ENCODE peak calls at places on chromosome 12, in ten cellular contexts. D is A673, S is fibroblast of mammary gland, K is PC-9, L is WERI-Rb-1, A is AG09309, U is fibroblast of pulmonary artery, W is lower lobe of right lung, F is AG10803, M is lower leg skin. P is an unnamed sample.

GRCh38 chr12:12587878-12588277 is 23.8 kb upstream of the CREBL2 start:
- DNase-seq in D (no peak), S (no peak), K (no peak), L (no peak), A (no peak), U (no peak), W (no peak), F (no peak), M (no peak), P (no peak)

GRCh38 chr12:108839890-108840230 is 17.5 kb downstream of the SSH1 start:
- DNase-seq in D (no peak), S (peak), K (no peak), L (no peak), A (no peak), U (no peak), W (peak), F (no peak), M (no peak), P (no peak)

GRCh38 chr12:18690653-18691052 is 47.2 kb downstream of the PLCZ1 start:
- DNase-seq in D (no peak), S (peak), K (peak), L (no peak), A (peak), U (peak), W (no peak), F (peak), M (no peak), P (no peak)

GRCh38 chr12:84718901-84719300 is 193.7 kb downstream of the SLC6A15 start:
- DNase-seq in D (peak), S (no peak), K (no peak), L (no peak), A (no peak), U (no peak), W (no peak), F (no peak), M (no peak), P (no peak)

GRCh38 chr12:67545298-67545697 is 103.2 kb upstream of the DYRK2 start:
- DNase-seq in D (peak), S (no peak), K (no peak), L (no peak), A (no peak), U (no peak), W (no peak), F (no peak), M (no peak), P (no peak)

GRCh38 chr12:1758887-1759286 is 61.5 kb upstream of the LRTM2 start:
- DNase-seq in D (no peak), S (no peak), K (no peak), L (no peak), A (no peak), U (no peak), W (no peak), F (no peak), M (no peak), P (no peak)

GRCh38 chr12:30725739-30726138 is 29.0 kb downstream of the CAPRIN2 start:
- DNase-seq in D (peak), S (peak), K (no peak), L (no peak), A (peak), U (peak), W (no peak), F (peak), M (no peak), P (peak)

GRCh38 chr12:121124402-121125109 is 8.1 kb upstream of the P2RX7 start:
- DNase-seq in D (peak), S (peak), K (peak), L (no peak), A (peak), U (peak), W (no peak), F (peak), M (peak), P (no peak)

GRCh38 chr12:94649349-94650142 is 811 bp downstream of the TMCC3 start:
- DNase-seq in D (no peak), S (peak), K (peak), L (peak), A (no peak), U (peak), W (peak), F (peak), M (peak), P (no peak)

GRCh38 chr12:27619308-27619707 is 76.9 kb upstream of the REP15 start:
- DNase-seq in D (peak), S (peak), K (peak), L (no peak), A (peak), U (peak), W (no peak), F (peak), M (no peak), P (no peak)

DNA sequence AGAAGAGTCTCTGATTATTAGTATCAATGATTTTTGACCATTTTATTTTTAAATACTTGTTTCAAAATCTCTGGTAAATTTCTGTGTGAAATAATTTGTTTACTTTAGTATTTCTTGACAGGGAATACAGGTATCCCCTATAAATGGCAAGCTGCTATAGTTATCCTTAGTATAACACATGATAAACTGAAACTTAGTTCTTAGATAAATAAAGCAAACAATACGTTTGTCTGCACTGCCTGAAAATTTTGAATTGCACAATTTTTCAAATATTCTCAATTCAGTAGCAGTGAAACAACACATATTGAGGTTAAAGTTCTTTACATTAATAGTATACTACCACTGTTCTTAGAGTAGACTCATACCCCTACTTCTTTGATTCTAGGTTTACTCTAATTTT is 26.9 kb downstream of the CNOT2 start:
- DNase-seq in D (no peak), S (no peak), K (no peak), L (no peak), A (no peak), U (no peak), W (no peak), F (no peak), M (no peak), P (no peak)
- TF ChIP-seq CTCF in D (no peak), S (no peak), K (no peak), L (no peak), A (no peak), U (no peak), W (no peak), F (no peak), M (no peak), P (no peak)

GRCh38 chr12:103783744-103784664 is 57.0 kb downstream of the NT5DC3 start:
- DNase-seq in D (no peak), S (no peak), K (no peak), L (no peak), A (no peak), U (no peak), W (no peak), F (no peak), M (no peak), P (no peak)
- TF ChIP-seq CTCF in D (no peak), S (no peak), K (no peak), L (no peak), A (no peak), U (no peak), W (no peak), F (no peak), M (no peak), P (no peak)

DNA sequence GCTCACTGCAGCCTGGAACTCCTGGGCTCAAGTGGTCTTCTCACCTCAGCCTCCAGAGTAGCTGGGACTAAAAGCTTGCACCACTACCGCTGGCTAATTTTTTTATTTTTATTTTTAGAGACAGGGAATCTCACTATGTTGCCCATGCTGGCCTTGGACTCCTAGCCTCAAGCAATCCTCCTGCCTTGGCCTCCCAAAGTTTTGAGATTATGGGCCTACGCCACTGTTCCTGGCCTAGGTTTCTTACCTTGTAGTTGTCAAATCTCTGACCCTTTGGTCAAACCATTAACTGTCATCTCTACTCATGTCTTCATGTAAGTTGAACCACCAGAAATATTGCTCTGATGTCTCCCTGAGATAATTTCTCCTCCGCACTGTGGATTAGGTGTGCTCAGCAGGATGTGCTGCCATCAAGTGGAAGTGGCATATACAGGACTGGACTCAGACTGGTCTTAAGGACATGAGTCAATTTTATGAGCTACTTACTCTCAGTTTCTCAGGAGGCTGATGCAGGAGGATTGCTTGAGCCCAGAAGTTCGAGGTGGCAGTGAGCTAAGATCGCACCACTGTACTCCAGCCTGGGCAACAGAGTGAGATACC is 28.5 kb downstream of the ACTR6 start:
- DNase-seq in D (peak), S (peak), K (peak), L (peak), A (no peak), U (peak), W (no peak), F (peak), M (no peak), P (no peak)
- TF ChIP-seq CTCF in D (peak), S (peak), K (peak), L (peak), A (no peak), U (peak), W (no peak), F (no peak), M (no peak), P (peak)

GRCh38 chr12:118357327-118358007 is 15.2 kb downstream of the TAOK3 start:
- DNase-seq in D (peak), S (peak), K (no peak), L (no peak), A (no peak), U (peak), W (no peak), F (peak), M (peak), P (no peak)
- TF ChIP-seq CTCF in D (peak), S (no peak), K (no peak), L (no peak), A (no peak), U (no peak), W (peak), F (peak), M (no peak), P (no peak)

DNA sequence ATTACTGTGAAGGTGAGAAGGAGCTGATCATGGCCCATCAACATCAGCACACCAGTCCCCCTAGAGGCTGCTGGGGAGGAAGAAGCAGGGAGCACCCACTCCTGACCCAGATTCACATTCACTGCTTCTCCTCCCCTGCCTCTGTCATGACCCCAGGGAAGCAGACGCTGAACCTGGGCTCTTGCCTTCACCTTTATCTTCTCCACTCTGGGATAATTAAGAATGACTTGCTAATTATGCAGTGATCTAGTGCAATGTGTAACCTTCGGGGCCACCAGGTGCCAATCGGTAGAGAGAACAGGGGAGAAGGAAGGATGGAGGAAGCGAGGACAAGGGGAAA is 44.4 kb upstream of the IQSEC3 start:
- DNase-seq in D (no peak), S (no peak), K (no peak), L (no peak), A (no peak), U (no peak), W (no peak), F (no peak), M (no peak), P (no peak)
- TF ChIP-seq CTCF in D (no peak), S (no peak), K (no peak), L (no peak), A (no peak), U (no peak), W (no peak), F (peak), M (no peak), P (no peak)

GRCh38 chr12:65608319-65608916 is 215.9 kb upstream of the HMGA2 start:
- DNase-seq in D (no peak), S (peak), K (no peak), L (no peak), A (no peak), U (no peak), W (no peak), F (no peak), M (no peak), P (no peak)

GRCh38 chr12:65607271-65607880 is 216.9 kb upstream of the HMGA2 start:
- DNase-seq in D (peak), S (peak), K (peak), L (no peak), A (no peak), U (no peak), W (no peak), F (peak), M (no peak), P (no peak)

GRCh38 chr12:65611396-65611795 is 212.9 kb upstream of the HMGA2 start:
- DNase-seq in D (no peak), S (no peak), K (no peak), L (no peak), A (no peak), U (no peak), W (no peak), F (no peak), M (no peak), P (no peak)

GRCh38 chr12:65612440-65612839 is 211.8 kb upstream of the HMGA2 start:
- DNase-seq in D (no peak), S (peak), K (no peak), L (no peak), A (no peak), U (peak), W (no peak), F (no peak), M (no peak), P (no peak)

DNA sequence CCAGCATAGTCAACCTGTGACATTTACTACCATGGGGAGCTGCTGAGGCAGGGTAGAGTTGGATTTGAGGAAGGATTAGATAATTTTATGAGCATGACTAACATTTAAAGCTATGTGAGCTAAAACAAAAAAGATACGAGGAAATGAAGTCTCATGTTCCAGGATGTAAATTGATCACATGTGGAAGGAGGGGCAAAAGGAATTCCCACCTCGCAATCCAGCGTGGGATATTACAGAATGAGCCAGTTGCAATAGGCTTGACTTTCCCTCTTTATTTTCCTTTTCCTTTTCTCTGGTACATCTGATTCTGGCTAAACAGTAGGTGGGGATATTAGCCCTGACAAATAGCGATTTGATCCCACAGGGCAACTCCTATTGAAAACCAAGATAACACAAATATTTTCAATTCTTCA is 214.9 kb upstream of the HMGA2 start:
- DNase-seq in D (peak), S (peak), K (no peak), L (no peak), A (peak), U (peak), W (no peak), F (peak), M (no peak), P (peak)
- TF ChIP-seq CTCF in D (peak), S (peak), K (peak), L (no peak), A (peak), U (peak), W (no peak), F (no peak), M (no peak), P (peak)

P was measured in AG09319.